ENCODE peak calls at places on chromosome 5, in four cellular contexts. B is NCI-H524 treated with DMSO at 0.1 percent for 48 hours; W is EL; E is effector memory CD8-positive, alpha-beta T cell. T is an unnamed sample.

GRCh38 chr5:11897831-11898230 is 6.4 kb downstream of the CTNND2 start:
- DNase-seq in B (no peak), W (no peak), E (no peak), T (no peak)

GRCh38 chr5:36836831-36837230 is 39.7 kb upstream of the NIPBL start:
- DNase-seq in B (no peak), W (no peak), E (no peak), T (no peak)

GRCh38 chr5:169754737-169755136 is 117.7 kb downstream of the DOCK2 start:
- DNase-seq in B (no peak), W (no peak), E (no peak), T (no peak)

GRCh38 chr5:76391014-76391413 is 12.1 kb upstream of the IQGAP2 start:
- DNase-seq in B (no peak), W (no peak), E (peak; percentile 13), T (no peak)

GRCh38 chr5:91059409-91059808 is 323.7 kb downstream of the ARRDC3 start:
- DNase-seq in B (no peak), W (no peak), E (no peak), T (no peak)

GRCh38 chr5:126965061-126965475 is 65.3 kb downstream of the MARCHF3 start:
- DNase-seq in B (no peak), W (peak; percentile 98), E (no peak), T (no peak)

GRCh38 chr5:164301708-164302107 is 796.3 kb downstream of the MAT2B start:
- DNase-seq in B (no peak), W (no peak), E (no peak), T (no peak)

GRCh38 chr5:32507738-32508434 is 63.3 kb upstream of the ZFR start:
- DNase-seq in B (no peak), W (peak; percentile 96), E (no peak), T (no peak)

GRCh38 chr5:173643964-173644363 is 27.5 kb upstream of the BOD1 start:
- DNase-seq in B (no peak), W (no peak), E (no peak), T (no peak)

GRCh38 chr5:167998148-167998767 is 293.2 kb upstream of the WWC1 start:
- DNase-seq in B (no peak), W (no peak), E (no peak), T (no peak)

GRCh38 chr5:165334186-165334585 is 1828.8 kb downstream of the MAT2B start:
- DNase-seq in B (no peak), W (no peak), E (no peak), T (no peak)

GRCh38 chr5:127019928-127020327 is 10.4 kb downstream of the MARCHF3 start:
- DNase-seq in B (peak; percentile 96), W (no peak), E (no peak), T (no peak)

GRCh38 chr5:77302247-77302646 is 91.8 kb downstream of the PDE8B start:
- DNase-seq in B (no peak), W (no peak), E (no peak), T (no peak)

GRCh38 chr5:170907758-170908157 is 45.9 kb downstream of the RANBP17 start:
- DNase-seq in B (no peak), W (peak; percentile 62), E (no peak), T (no peak)

GRCh38 chr5:67334383-67334782 is 137.8 kb upstream of the CD180 start:
- DNase-seq in B (no peak), W (no peak), E (no peak), T (no peak)

GRCh38 chr5:56711191-56711590 is 104.2 kb upstream of the MAP3K1 start:
- DNase-seq in B (no peak), W (peak; percentile 91), E (no peak), T (no peak)

GRCh38 chr5:1195439-1195838 is 6.0 kb upstream of the SLC6A19 start:
- DNase-seq in B (no peak), W (no peak), E (no peak), T (no peak)

GRCh38 chr5:55633574-55634203 is 78.4 kb downstream of the SLC38A9 start:
- DNase-seq in B (no peak), W (peak; percentile 18), E (no peak), T (no peak)

GRCh38 chr5:28750236-28750635 is 1711.8 kb upstream of the CDH9 start:
- DNase-seq in B (no peak), W (no peak), E (no peak), T (no peak)

GRCh38 chr5:128341056-128341455 is 197.0 kb downstream of the FBN2 start:
- DNase-seq in B (no peak), W (no peak), E (no peak), T (no peak)

GRCh38 chr5:126351138-126351537 is 72.1 kb upstream of the GRAMD2B start:
- DNase-seq in B (no peak), W (peak; percentile 83), E (no peak), T (no peak)

GRCh38 chr5:36575367-36575781 is 31.0 kb upstream of the SLC1A3 start:
- DNase-seq in B (no peak), W (peak; percentile 58), E (no peak), T (no peak)

GRCh38 chr5:40790947-40791593 is 7.1 kb downstream of the PRKAA1 start:
- DNase-seq in B (no peak), W (no peak), E (no peak), T (peak; percentile 36)

GRCh38 chr5:147188200-147189108 is 46.4 kb upstream of the STK32A start:
- DNase-seq in B (peak; percentile 9), W (peak; percentile 65), E (peak; percentile 49), T (peak; percentile 66)

GRCh38 chr5:27561408-27561807 is 523.0 kb upstream of the CDH9 start:
- DNase-seq in B (no peak), W (no peak), E (no peak), T (no peak)

GRCh38 chr5:138974227-138975063 is 99.3 kb upstream of the LRRTM2 start:
- DNase-seq in B (peak; percentile 33), W (no peak), E (no peak), T (no peak)

GRCh38 chr5:146027746-146028145 is 77.6 kb downstream of the PLAC8L1 start:
- DNase-seq in B (no peak), W (no peak), E (no peak), T (no peak)

GRCh38 chr5:148687427-148687826 is 33.1 kb upstream of the HTR4 start:
- DNase-seq in B (peak; percentile 49), W (peak; percentile 26), E (no peak), T (peak; percentile 57)

GRCh38 chr5:38816083-38817030 is 29.5 kb upstream of the OSMR start:
- DNase-seq in B (no peak), W (no peak), E (no peak), T (no peak)

GRCh38 chr5:50709471-50709870 is 43.0 kb downstream of the PARP8 start:
- DNase-seq in B (no peak), W (peak; percentile 64), E (no peak), T (no peak)

GRCh38 chr5:175337680-175338079 is 106.3 kb downstream of the DRD1 start:
- DNase-seq in B (no peak), W (no peak), E (no peak), T (no peak)

GRCh38 chr5:136805466-136805865 is 440.1 kb upstream of the TRPC7 start:
- DNase-seq in B (no peak), W (no peak), E (no peak), T (no peak)